ENCODE peak calls at places on chromosomes 3 and 15, in four cellular contexts. Y is A549, F is GM12878, H is HepG2. V is an unnamed sample.

GRCh38 chr15:33324609-33325008 is 13.8 kb downstream of the RYR3 start:
- DNase-seq in Y (no peak), F (no peak), H (no peak), V (no peak)

GRCh38 chr15:96052572-96053038 is 277.9 kb upstream of the NR2F2 start:
- DNase-seq in Y (no peak), F (no peak), H (no peak), V (no peak)

GRCh38 chr3:157354722-157355121 is 81.9 kb upstream of the PTX3 start:
- DNase-seq in Y (peak; percentile 24), F (no peak), H (no peak), V (no peak)

GRCh38 chr15:34043813-34044212 is 4.8 kb upstream of the AVEN start:
- DNase-seq in Y (no peak), F (no peak), H (no peak), V (no peak)

GRCh38 chr3:111143-112069 is 85.2 kb upstream of the CHL1 start:
- DNase-seq in Y (peak; percentile 6), F (peak; percentile 7), H (peak; percentile 6), V (no peak)

GRCh38 chr3:5426094-5426883 is 238.8 kb downstream of the EDEM1 start:
- DNase-seq in Y (peak; percentile 78), F (no peak), H (peak; percentile 57), V (peak; percentile 64)

GRCh38 chr3:42117175-42118008 is 26.2 kb downstream of the TRAK1 start:
- DNase-seq in Y (peak; percentile 29), F (no peak), H (no peak), V (peak; percentile 39)

GRCh38 chr3:53420831-53421230 is 73.5 kb upstream of the DCP1A start:
- DNase-seq in Y (no peak), F (no peak), H (no peak), V (no peak)

GRCh38 chr3:182063742-182064141 is 352.0 kb downstream of the SOX2 start:
- DNase-seq in Y (no peak), F (no peak), H (no peak), V (no peak)

GRCh38 chr3:43497905-43498365 is 123.9 kb downstream of the ANO10 start:
- DNase-seq in Y (no peak), F (no peak), H (no peak), V (no peak)

GRCh38 chr3:156547637-156548036 is 7.3 kb downstream of the SSR3 start:
- DNase-seq in Y (no peak), F (no peak), H (no peak), V (no peak)

GRCh38 chr3:30689202-30689641 is 82.8 kb downstream of the TGFBR2 start:
- DNase-seq in Y (peak; percentile 42), F (no peak), H (no peak), V (peak; percentile 71)

GRCh38 chr15:80977627-80978036 is 12.0 kb downstream of the MESD start:
- DNase-seq in Y (peak; percentile 73), F (no peak), H (peak; percentile 35), V (peak; percentile 48)

GRCh38 chr3:141876891-141877561 is 583 bp downstream of the ATP1B3 start:
- DNase-seq in Y (peak; percentile 40), F (no peak), H (peak; percentile 33), V (peak; percentile 75)

GRCh38 chr3:113136071-113136470 is 75.3 kb upstream of the BOC start:
- DNase-seq in Y (peak; percentile 38), F (no peak), H (no peak), V (no peak)

GRCh38 chr3:46370784-46371183 is at the start of gene CCR5:
- DNase-seq in Y (no peak), F (no peak), H (no peak), V (no peak)

GRCh38 chr3:147267431-147267830 is 138.9 kb downstream of the ZIC4 start:
- DNase-seq in Y (no peak), F (no peak), H (no peak), V (no peak)

GRCh38 chr15:101570238-101570637 is 80.7 kb upstream of the PCSK6 start:
- DNase-seq in Y (no peak), F (no peak), H (no peak), V (no peak)

GRCh38 chr3:149576071-149576564 is 81.7 kb downstream of the WWTR1 start:
- DNase-seq in Y (peak; percentile 89), F (no peak), H (peak; percentile 51), V (no peak)

GRCh38 chr3:126858887-126859286 is 124.0 kb upstream of the PLXNA1 start:
- DNase-seq in Y (peak; percentile 83), F (no peak), H (no peak), V (no peak)

GRCh38 chr3:184461219-184461618 is 81.4 kb downstream of the CHRD start:
- DNase-seq in Y (no peak), F (no peak), H (no peak), V (no peak)

GRCh38 chr3:106157411-106157810 is 288.6 kb upstream of the CBLB start:
- DNase-seq in Y (no peak), F (no peak), H (no peak), V (no peak)

DNA sequence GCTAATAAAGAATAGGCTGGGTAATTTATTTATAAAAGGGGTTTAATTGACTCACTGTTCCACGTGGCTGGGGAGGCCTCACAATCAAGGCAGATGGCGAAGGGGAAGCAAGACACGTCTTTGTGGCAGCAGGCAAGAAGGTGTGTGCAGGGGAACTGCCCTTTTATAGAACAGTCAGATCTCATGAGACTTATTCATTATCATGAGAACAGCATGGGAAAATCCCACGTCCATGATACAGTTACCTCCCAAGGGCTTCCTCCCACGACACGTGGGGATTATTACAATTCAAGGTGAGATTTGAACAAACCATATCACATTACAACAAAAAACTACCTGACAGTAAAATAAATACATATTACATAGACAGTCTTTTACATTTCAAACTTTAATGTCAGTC is 414.9 kb downstream of the NAALADL2 start:
- DNase-seq in Y (no peak), F (peak; percentile 93), H (no peak), V (no peak)
- TF ChIP-seq PBX3 in Y (no peak), F (no peak), H (no peak), V (no peak)

DNA sequence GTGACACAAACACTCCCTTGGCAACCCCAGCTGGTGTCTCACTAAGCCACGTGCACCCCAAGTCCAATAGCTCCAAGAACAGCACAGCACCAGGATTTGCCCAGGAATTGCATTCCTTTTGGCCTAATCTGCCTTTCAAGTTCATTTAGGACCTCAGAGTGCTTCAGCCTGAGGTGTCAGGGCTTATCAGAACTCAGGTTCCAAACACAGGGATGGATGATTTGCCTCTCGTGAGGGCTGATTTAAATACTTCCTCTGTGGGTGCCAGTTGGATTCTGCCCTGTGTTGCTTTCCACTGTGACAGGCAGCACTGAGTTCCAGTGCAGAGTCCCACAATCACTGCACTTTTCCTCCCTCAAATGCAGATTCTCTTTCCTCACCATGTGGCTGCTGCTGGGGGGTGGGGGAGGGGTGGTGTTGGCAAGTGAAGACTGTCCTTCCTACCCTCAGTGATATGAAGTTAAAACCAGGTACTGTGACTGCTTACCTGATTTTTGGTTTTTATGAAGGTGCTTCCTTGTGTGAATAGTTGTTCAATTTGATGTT is 204.3 kb upstream of the STAC start:
- DNase-seq in Y (no peak), F (no peak), H (no peak), V (no peak)
- TF ChIP-seq PBX3 in Y (no peak), F (no peak), H (no peak), V (no peak)

GRCh38 chr15:70374096-70374495 is 276.4 kb upstream of the TLE3 start:
- DNase-seq in Y (no peak), F (no peak), H (no peak), V (no peak)
- TF ChIP-seq PBX3 in Y (no peak), F (no peak), H (no peak), V (no peak)

GRCh38 chr3:54863366-54863765 is 64.5 kb downstream of the LRTM1 start:
- DNase-seq in Y (no peak), F (no peak), H (no peak), V (no peak)
- TF ChIP-seq PBX3 in Y (no peak), F (no peak), H (no peak), V (no peak)

GRCh38 chr3:132867956-132868355 is 145.7 kb upstream of the NPHP3 start:
- DNase-seq in Y (no peak), F (no peak), H (no peak), V (no peak)
- TF ChIP-seq PBX3 in Y (no peak), F (no peak), H (no peak), V (no peak)

GRCh38 chr3:56792201-56792600 is 9.5 kb downstream of the ARHGEF3 start:
- DNase-seq in Y (no peak), F (no peak), H (peak; percentile 73), V (no peak)
- TF ChIP-seq PBX3 in Y (no peak), F (no peak), H (no peak), V (no peak)

GRCh38 chr3:16658933-16659793 is 53.9 kb upstream of the DAZL start:
- DNase-seq in Y (no peak), F (no peak), H (no peak), V (no peak)
- TF ChIP-seq PBX3 in Y (no peak), F (no peak), H (no peak), V (no peak)

GRCh38 chr15:98612490-98613110 is 35.7 kb upstream of the IGF1R start:
- DNase-seq in Y (no peak), F (no peak), H (no peak), V (no peak)
- TF ChIP-seq PBX3 in Y (no peak), F (no peak), H (no peak), V (no peak)